ENCODE peak calls at places on chromosomes 3 and 15, in five cellular contexts. D is T47D, G is HFFc6, Y is A172, W is ecto neural progenitor cell. R is an unnamed sample.
A peak's percentile ranks its signal among the peaks of the same experiment; 100 is the strongest.

GRCh38 chr3:2770451-2770850 is 339.7 kb downstream of the IL5RA start:
- DNase-seq in W (peak; percentile 52), Y (no peak), D (no peak), G (no peak), R (peak; percentile 70)

GRCh38 chr15:88284441-88285106 is 28.0 kb upstream of the NTRK3 start:
- DNase-seq in Y (no peak), D (no peak), G (no peak), W (no peak), R (no peak)

GRCh38 chr15:70617076-70617910 is 146.1 kb downstream of the UACA start:
- DNase-seq in Y (peak; percentile 18), D (no peak), W (no peak), G (no peak), R (no peak)

GRCh38 chr3:37741644-37742043 is 120.0 kb upstream of the CTDSPL start:
- DNase-seq in W (no peak), G (no peak), D (peak; percentile 76), Y (peak; percentile 29), R (no peak)

GRCh38 chr3:147447224-147447623 is 38.1 kb downstream of the ZIC1 start:
- DNase-seq in W (no peak), G (no peak), Y (no peak), D (no peak), R (no peak)

GRCh38 chr15:63246691-63247464 is 30.5 kb upstream of the APH1B start:
- DNase-seq in W (no peak), D (no peak), Y (no peak), G (peak; percentile 79), R (no peak)

GRCh38 chr3:146975032-146975431 is 369.9 kb upstream of the PLSCR5 start:
- DNase-seq in W (no peak), G (no peak), Y (no peak), D (no peak), R (no peak)

GRCh38 chr15:84608707-84609284 is 8.0 kb downstream of the ZSCAN2 start:
- DNase-seq in D (no peak), G (no peak), W (no peak), Y (no peak), R (no peak)

GRCh38 chr3:117837391-117837790 is 1127.8 kb downstream of the TUSC7 start:
- DNase-seq in W (no peak), Y (no peak), G (no peak), D (no peak), R (no peak)

GRCh38 chr15:74383695-74384565 is 16.5 kb upstream of the CYP11A1 start:
- DNase-seq in G (peak; percentile 40), D (no peak), Y (peak; percentile 46), W (no peak), R (peak; percentile 82)

GRCh38 chr3:58998476-58999117 is 51.2 kb downstream of the CFAP20DC start:
- DNase-seq in G (peak; percentile 97), Y (peak; percentile 94), D (no peak), W (no peak), R (peak; percentile 97)

GRCh38 chr3:148205945-148206845 is 491.5 kb upstream of the AGTR1 start:
- DNase-seq in Y (no peak), D (no peak), W (no peak), G (no peak), R (no peak)

GRCh38 chr15:39935241-39935640 is 1.3 kb downstream of the EIF2AK4 start:
- DNase-seq in D (no peak), G (no peak), W (no peak), Y (no peak), R (no peak)

GRCh38 chr15:70788114-70789049 is 25.0 kb upstream of the UACA start:
- DNase-seq in G (peak; percentile 81), D (no peak), W (no peak), Y (peak; percentile 42), R (peak; percentile 42)

GRCh38 chr15:74808840-74809229 is 3.8 kb upstream of the LMAN1L start:
- DNase-seq in G (no peak), D (no peak), W (no peak), Y (no peak), R (no peak)

GRCh38 chr15:52292780-52293392 is 2.7 kb downstream of the MYO5C start:
- DNase-seq in W (no peak), Y (no peak), G (no peak), D (peak; percentile 51), R (no peak)

R was measured in kidney glomerular epithelial cell.